ENCODE peak calls at places on chromosomes 6 and 20, in four cellular contexts. P is HepG2, J is GM12878, V is SK-N-SH. C is an unnamed sample.

GRCh38 chr6:131471331-131471730 is 101.7 kb upstream of the ARG1 start:
- DNase-seq in J (no peak), V (no peak), P (no peak), C (no peak)

GRCh38 chr20:50193851-50194830 is 3.5 kb downstream of the CEBPB start:
- DNase-seq in V (no peak), P (no peak), J (no peak), C (peak)

GRCh38 chr6:90087103-90087833 is 193.0 kb downstream of the GJA10 start:
- DNase-seq in J (no peak), P (no peak), V (no peak), C (no peak)

GRCh38 chr6:95548188-95548837 is 29.0 kb upstream of the MANEA start:
- DNase-seq in J (no peak), V (no peak), P (no peak), C (no peak)

GRCh38 chr6:157107915-157108651 is 215.2 kb downstream of the TMEM242 start:
- DNase-seq in V (peak), P (no peak), J (no peak), C (peak)

GRCh38 chr20:56778765-56779195 is 149.7 kb downstream of the TFAP2C start:
- DNase-seq in P (no peak), J (no peak), V (peak), C (peak)

GRCh38 chr20:41443667-41444066 is 77.0 kb upstream of the EMILIN3 start:
- DNase-seq in J (no peak), P (no peak), V (no peak), C (no peak)

GRCh38 chr20:47173596-47174216 is 182.8 kb downstream of the ZMYND8 start:
- DNase-seq in P (no peak), V (no peak), J (no peak), C (peak)

GRCh38 chr20:4513720-4514119 is 208.0 kb upstream of the PRND start:
- DNase-seq in J (no peak), V (no peak), P (no peak), C (peak)

GRCh38 chr6:56043076-56043475 is 167.7 kb upstream of the BMP5 start:
- DNase-seq in P (no peak), J (no peak), V (no peak), C (no peak)

GRCh38 chr6:132259070-132259469 is 142.2 kb downstream of the MOXD1 start:
- DNase-seq in J (no peak), V (no peak), P (peak), C (peak)

GRCh38 chr6:111329882-111330633 is 153.0 kb downstream of the REV3L start:
- DNase-seq in J (peak), P (no peak), V (no peak), C (no peak)

GRCh38 chr6:116366740-116367275 is 3.9 kb upstream of the DSE start:
- DNase-seq in V (no peak), J (no peak), P (no peak), C (no peak)

GRCh38 chr6:121794630-121795029 is 359.2 kb downstream of the GJA1 start:
- DNase-seq in V (no peak), P (no peak), J (no peak), C (peak)

GRCh38 chr6:52994031-52994788 is 874 bp downstream of the GSTA4 start:
- DNase-seq in V (peak), P (peak), J (no peak), C (peak)

GRCh38 chr20:714453-714852 is 38.9 kb upstream of the SCRT2 start:
- DNase-seq in V (no peak), J (no peak), P (no peak), C (no peak)

GRCh38 chr6:137264308-137265075 is 45.3 kb upstream of the IFNGR1 start:
- DNase-seq in P (no peak), V (no peak), J (no peak), C (no peak)

GRCh38 chr20:43564993-43565757 is 6.3 kb downstream of the SGK2 start:
- DNase-seq in J (no peak), P (no peak), V (no peak), C (no peak)

GRCh38 chr6:2203264-2203663 is 42.1 kb downstream of the GMDS start:
- DNase-seq in V (no peak), J (no peak), P (no peak), C (no peak)

DNA sequence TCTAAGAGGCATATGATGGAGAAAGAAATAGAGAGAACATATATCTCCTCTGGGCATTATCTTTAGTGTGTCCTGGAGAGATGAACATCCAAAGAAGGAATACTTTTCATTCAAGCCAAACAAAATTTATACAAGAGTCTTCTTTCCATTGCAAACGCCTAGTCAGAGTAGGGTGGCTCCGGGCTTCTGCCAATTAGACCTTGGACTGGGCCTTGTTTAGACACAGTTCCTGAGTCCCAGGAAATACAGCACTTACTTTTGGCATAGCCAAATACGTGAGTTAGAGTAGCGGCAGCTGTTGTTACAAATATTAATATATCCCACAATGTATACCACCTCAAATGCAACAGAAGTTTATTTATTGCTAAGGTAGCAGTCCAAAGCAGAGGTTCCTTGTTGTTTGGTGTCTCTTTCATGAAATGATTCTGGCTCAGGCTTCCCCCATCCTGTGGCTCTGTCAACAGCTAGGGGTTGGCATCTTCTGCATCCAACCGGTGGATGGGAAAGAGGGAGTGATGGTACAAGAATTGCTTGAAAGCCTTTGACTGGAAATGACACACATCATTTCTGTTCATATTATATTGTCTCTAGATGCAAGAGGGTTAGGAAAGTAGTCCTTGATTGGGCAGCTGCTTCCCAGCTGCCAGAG is 148.0 kb upstream of the SPACA1 start:
- DNase-seq in J (no peak), V (no peak), P (peak), C (no peak)
- TF ChIP-seq PBX3 in J (no peak), V (no peak), P (no peak), C (no peak)

GRCh38 chr20:64038579-64039292 is 2.8 kb downstream of the C20orf204 start:
- DNase-seq in J (no peak), P (no peak), V (peak), C (peak)

GRCh38 chr20:64039293-64040160 is 3.5 kb downstream of the C20orf204 start:
- DNase-seq in V (no peak), P (no peak), J (no peak), C (no peak)

GRCh38 chr20:64041781-64042771 is 6.1 kb downstream of the C20orf204 start:
- DNase-seq in J (no peak), P (no peak), V (no peak), C (no peak)

GRCh38 chr20:64041040-64041780 is 5.2 kb downstream of the C20orf204 start:
- DNase-seq in J (no peak), P (peak), V (no peak), C (no peak)

DNA sequence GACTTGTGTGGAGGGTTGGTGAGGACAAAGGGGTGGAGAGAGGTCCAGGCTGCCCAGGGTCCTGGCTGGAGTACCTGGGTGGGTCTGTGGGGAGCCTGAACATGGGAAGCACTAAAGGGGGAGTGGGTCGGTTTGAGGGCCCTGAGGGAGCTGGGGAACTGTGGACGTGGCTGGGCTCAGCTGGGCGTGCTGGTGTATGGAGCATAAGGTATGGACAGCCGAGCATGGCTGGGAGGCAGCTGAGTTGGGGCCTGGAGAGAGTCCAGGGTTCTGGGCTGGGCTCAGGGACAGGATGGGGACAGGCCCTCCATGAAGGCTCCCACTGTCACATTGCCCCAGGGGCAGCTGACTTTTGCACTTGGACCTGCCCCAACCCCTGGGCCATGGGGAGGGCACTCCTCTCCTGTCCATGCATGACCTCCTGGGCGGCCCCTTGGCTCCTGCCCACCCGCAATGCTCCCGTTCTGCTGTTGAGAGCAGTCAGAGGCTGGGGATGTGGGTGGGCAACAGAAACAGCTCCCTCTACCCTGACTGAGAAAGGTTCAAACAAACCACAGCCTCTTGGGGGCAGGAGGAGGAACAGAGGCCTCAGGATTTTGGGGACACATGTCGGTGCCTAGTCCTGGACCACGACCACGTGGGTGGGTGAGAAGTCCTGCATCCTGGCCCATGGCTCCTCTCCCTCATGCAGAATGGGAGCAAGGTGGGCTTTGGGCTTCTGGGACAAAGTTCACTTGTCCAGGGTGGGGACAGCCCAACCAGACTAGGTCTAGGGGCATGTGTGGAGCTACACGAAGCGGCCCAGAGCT is 4.5 kb downstream of the C20orf204 start:
- DNase-seq in V (no peak), J (no peak), P (no peak), C (no peak)
- H3K27ac ChIP-seq in V (no peak), J (no peak), P (peak), C (no peak)

DNA sequence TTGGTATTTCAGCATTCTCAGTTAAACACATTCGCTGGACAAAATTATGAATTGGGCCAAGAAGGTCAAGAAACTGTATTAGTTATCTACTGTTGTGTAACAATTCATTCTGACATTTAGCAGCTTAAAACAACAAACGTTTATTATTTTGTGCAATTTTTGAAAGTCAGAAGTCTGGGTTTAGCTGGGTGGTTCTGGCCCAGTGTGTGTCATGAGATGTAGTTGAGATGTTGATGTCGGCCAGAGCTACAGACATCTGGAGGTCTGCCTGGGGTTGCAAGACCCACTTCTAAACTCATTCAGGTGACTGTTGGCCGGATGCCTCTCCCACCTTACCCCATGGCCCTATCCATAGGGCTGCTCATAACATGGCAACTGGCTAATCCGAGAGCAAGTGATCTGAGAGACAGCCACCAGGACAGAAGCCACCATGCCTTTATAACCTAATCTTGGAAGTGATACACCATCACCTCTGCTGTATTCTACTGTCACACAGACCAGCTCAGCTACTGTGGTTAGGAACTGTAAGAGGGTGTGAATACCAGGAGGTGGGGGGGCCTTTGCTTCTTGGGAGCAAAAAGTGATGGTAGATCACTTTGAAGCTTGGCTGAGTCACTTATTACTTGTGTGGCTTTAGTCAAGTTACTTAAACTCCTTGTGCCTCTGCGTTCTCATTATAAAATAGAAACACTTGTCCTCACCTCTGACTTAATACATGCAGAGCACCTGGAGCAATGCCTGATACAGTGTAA is 217.0 kb upstream of the MYLIP start:
- DNase-seq in V (no peak), P (no peak), J (no peak), C (no peak)
- H3K4me2 ChIP-seq in V (no peak), P (no peak), J (no peak), C (no peak)

GRCh38 chr6:140537211-140537610 is 1162.8 kb upstream of the CITED2 start:
- DNase-seq in J (no peak), P (no peak), V (no peak), C (no peak)
- TF ChIP-seq PBX3 in J (no peak), P (no peak), V (peak), C (no peak)

GRCh38 chr6:101595276-101595675 is 201.8 kb downstream of the GRIK2 start:
- DNase-seq in J (no peak), V (no peak), P (no peak), C (no peak)

DNA sequence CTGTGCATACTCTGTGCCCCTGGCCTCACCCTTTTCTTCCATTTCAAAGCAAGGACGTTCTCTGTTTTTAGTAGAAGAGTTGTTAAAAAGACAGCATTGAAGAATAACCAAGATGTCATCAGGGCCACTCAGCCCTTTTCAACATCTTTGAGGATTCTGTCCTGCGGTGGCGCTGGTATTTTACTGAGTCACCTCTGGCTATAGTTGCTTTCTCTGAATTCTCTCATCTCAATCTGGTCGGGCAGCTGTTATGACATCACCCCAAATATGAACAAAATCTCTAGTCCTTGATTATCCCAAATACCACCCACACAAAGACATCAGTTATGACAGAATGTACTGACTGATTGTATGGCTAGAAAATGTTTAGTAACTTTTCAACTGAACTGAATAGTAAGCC is 204.2 kb downstream of the GRIK2 start:
- DNase-seq in V (no peak), P (no peak), J (no peak), C (no peak)
- H3K27ac ChIP-seq in V (no peak), P (no peak), J (no peak), C (no peak)

GRCh38 chr6:108222504-108222903 is 38.3 kb downstream of the SNX3 start:
- DNase-seq in P (no peak), V (no peak), J (no peak), C (peak)

GRCh38 chr6:108222064-108222463 is 38.8 kb downstream of the SNX3 start:
- DNase-seq in P (no peak), J (no peak), V (no peak), C (no peak)

DNA sequence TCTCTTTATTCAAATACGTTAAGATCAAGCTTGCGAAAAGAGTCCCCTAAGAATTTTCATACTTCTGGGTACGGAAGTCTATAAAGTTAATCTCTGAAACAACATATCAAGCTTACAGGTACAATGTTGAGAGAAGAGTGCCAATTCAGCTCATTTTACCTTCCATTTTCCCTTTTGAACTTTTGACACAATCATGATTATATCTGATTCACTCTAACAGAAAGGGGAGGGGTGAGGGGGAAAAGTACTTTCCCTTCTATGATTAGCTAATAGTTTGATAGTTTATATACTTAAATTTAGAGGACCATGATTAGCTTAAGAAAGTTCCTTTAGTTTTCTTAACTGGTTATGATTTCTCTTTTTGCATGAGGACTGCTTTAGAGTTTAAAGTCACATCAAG is 33.5 kb downstream of the SNX3 start:
- DNase-seq in V (no peak), P (no peak), J (no peak), C (no peak)
- H3K4me2 ChIP-seq in V (no peak), P (no peak), J (no peak), C (no peak)

DNA sequence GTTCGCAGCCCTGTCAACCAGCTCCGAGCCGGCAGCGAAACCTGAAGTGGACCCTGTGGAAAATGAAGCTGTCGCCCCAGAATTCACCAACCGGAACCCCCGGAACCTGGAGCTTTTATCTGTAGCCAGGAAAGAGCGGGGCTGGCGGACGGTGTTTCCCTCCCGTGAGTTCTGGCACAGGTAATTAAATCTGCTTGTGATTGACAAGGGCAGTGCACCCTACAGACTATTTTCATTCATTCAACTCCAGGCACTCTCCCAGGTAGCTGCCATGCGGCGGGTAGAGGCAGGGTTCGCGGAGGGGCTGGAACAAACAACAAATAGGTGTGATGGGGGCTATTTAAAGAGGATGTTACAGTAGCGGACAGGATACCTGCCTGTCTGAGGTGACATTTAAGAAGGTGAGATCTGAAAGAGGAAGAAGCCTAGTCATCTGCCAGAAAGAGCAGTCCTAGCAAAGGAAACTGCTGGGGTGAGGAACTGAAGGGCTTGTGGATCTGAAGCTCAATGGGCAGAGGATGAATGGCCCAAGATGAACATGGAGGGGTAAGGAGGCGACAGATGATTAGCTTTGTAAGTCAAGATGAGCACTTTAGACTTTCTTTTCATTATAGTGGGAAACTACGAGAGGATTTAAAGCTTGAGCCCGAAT is 806 bp downstream of the MRPL18 start:
- DNase-seq in J (no peak), V (no peak), P (no peak), C (no peak)
- TF ChIP-seq PBX3 in J (no peak), V (no peak), P (no peak), C (no peak)